ENCODE peak calls at places on chromosomes 13 and 19, in seven cellular contexts. One of them, this sample, is unnamed.

GRCh38 chr19:11551603-11552235 is 7.3 kb downstream of the ELOF1 start:
- DNase-seq in T-helper 1 cell: no peak
- DNase-seq in activated T-helper 9 cell treated with anti-CD3 and anti-CD28 coated beads, Interleukin-2, amount 50 U/mL, for 16 hours: no peak
- DNase-seq in T-helper 9 cell: no peak
- DNase-seq in brain microvascular endothelial cell: no peak
- DNase-seq in hypothalamus: no peak
- DNase-seq in memory B cell: no peak
- DNase-seq in this sample: peak

GRCh38 chr13:97127842-97128241 is 94.3 kb upstream of the MBNL2 start:
- DNase-seq in T-helper 1 cell: no peak
- DNase-seq in activated T-helper 9 cell treated with anti-CD3 and anti-CD28 coated beads, Interleukin-2, amount 50 U/mL, for 16 hours: no peak
- DNase-seq in T-helper 9 cell: no peak
- DNase-seq in brain microvascular endothelial cell: no peak
- DNase-seq in hypothalamus: no peak
- DNase-seq in memory B cell: no peak
- DNase-seq in this sample: no peak

GRCh38 chr19:27758626-27759505 is 1454.1 kb downstream of the UQCRFS1 start:
- DNase-seq in T-helper 1 cell: no peak
- DNase-seq in activated T-helper 9 cell treated with anti-CD3 and anti-CD28 coated beads, Interleukin-2, amount 50 U/mL, for 16 hours: no peak
- DNase-seq in T-helper 9 cell: no peak
- DNase-seq in brain microvascular endothelial cell: no peak
- DNase-seq in hypothalamus: no peak
- DNase-seq in memory B cell: no peak
- DNase-seq in this sample: no peak

GRCh38 chr19:13366529-13367143 is 139.6 kb downstream of the CACNA1A start:
- DNase-seq in T-helper 1 cell: no peak
- DNase-seq in activated T-helper 9 cell treated with anti-CD3 and anti-CD28 coated beads, Interleukin-2, amount 50 U/mL, for 16 hours: no peak
- DNase-seq in T-helper 9 cell: no peak
- DNase-seq in brain microvascular endothelial cell: no peak
- DNase-seq in hypothalamus: no peak
- DNase-seq in memory B cell: no peak
- DNase-seq in this sample: no peak

GRCh38 chr13:105363747-105364177 is 1171.7 kb downstream of the EFNB2 start:
- DNase-seq in T-helper 1 cell: no peak
- DNase-seq in activated T-helper 9 cell treated with anti-CD3 and anti-CD28 coated beads, Interleukin-2, amount 50 U/mL, for 16 hours: no peak
- DNase-seq in T-helper 9 cell: no peak
- DNase-seq in brain microvascular endothelial cell: no peak
- DNase-seq in hypothalamus: no peak
- DNase-seq in memory B cell: no peak
- DNase-seq in this sample: no peak

GRCh38 chr13:76969488-76970365 is 21.4 kb downstream of the ACOD1 start:
- DNase-seq in T-helper 1 cell: no peak
- DNase-seq in activated T-helper 9 cell treated with anti-CD3 and anti-CD28 coated beads, Interleukin-2, amount 50 U/mL, for 16 hours: no peak
- DNase-seq in T-helper 9 cell: no peak
- DNase-seq in brain microvascular endothelial cell: no peak
- DNase-seq in hypothalamus: no peak
- DNase-seq in memory B cell: no peak
- DNase-seq in this sample: no peak

GRCh38 chr19:10419646-10420443 is 493 bp upstream of the PDE4A start:
- DNase-seq in T-helper 1 cell: no peak
- DNase-seq in activated T-helper 9 cell treated with anti-CD3 and anti-CD28 coated beads, Interleukin-2, amount 50 U/mL, for 16 hours: no peak
- DNase-seq in T-helper 9 cell: peak
- DNase-seq in brain microvascular endothelial cell: peak
- DNase-seq in hypothalamus: peak
- DNase-seq in memory B cell: peak
- DNase-seq in this sample: no peak

GRCh38 chr13:112888238-112889111 is 80.5 kb upstream of the MCF2L start:
- DNase-seq in T-helper 1 cell: no peak
- DNase-seq in activated T-helper 9 cell treated with anti-CD3 and anti-CD28 coated beads, Interleukin-2, amount 50 U/mL, for 16 hours: no peak
- DNase-seq in T-helper 9 cell: no peak
- DNase-seq in brain microvascular endothelial cell: no peak
- DNase-seq in hypothalamus: no peak
- DNase-seq in memory B cell: no peak
- DNase-seq in this sample: no peak

GRCh38 chr19:17824339-17824738 is 3.0 kb upstream of the INSL3 start:
- DNase-seq in T-helper 1 cell: no peak
- DNase-seq in activated T-helper 9 cell treated with anti-CD3 and anti-CD28 coated beads, Interleukin-2, amount 50 U/mL, for 16 hours: no peak
- DNase-seq in T-helper 9 cell: no peak
- DNase-seq in brain microvascular endothelial cell: no peak
- DNase-seq in hypothalamus: no peak
- DNase-seq in memory B cell: no peak
- DNase-seq in this sample: no peak

GRCh38 chr19:4508698-4509097 is 9.6 kb downstream of the PLIN4 start:
- DNase-seq in T-helper 1 cell: no peak
- DNase-seq in activated T-helper 9 cell treated with anti-CD3 and anti-CD28 coated beads, Interleukin-2, amount 50 U/mL, for 16 hours: no peak
- DNase-seq in T-helper 9 cell: no peak
- DNase-seq in brain microvascular endothelial cell: no peak
- DNase-seq in hypothalamus: no peak
- DNase-seq in memory B cell: no peak
- DNase-seq in this sample: no peak

GRCh38 chr19:4375620-4376228 is 24.6 kb downstream of the SH3GL1 start:
- DNase-seq in T-helper 1 cell: no peak
- DNase-seq in activated T-helper 9 cell treated with anti-CD3 and anti-CD28 coated beads, Interleukin-2, amount 50 U/mL, for 16 hours: no peak
- DNase-seq in T-helper 9 cell: no peak
- DNase-seq in brain microvascular endothelial cell: peak
- DNase-seq in hypothalamus: peak
- DNase-seq in memory B cell: no peak
- DNase-seq in this sample: no peak

GRCh38 chr19:41699231-41699967 is 9.0 kb upstream of the CEACAM5 start:
- DNase-seq in T-helper 1 cell: no peak
- DNase-seq in activated T-helper 9 cell treated with anti-CD3 and anti-CD28 coated beads, Interleukin-2, amount 50 U/mL, for 16 hours: no peak
- DNase-seq in T-helper 9 cell: no peak
- DNase-seq in brain microvascular endothelial cell: no peak
- DNase-seq in hypothalamus: no peak
- DNase-seq in memory B cell: no peak
- DNase-seq in this sample: no peak

GRCh38 chr19:54707932-54708331 is 16.3 kb upstream of the KIR3DL3 start:
- DNase-seq in T-helper 1 cell: no peak
- DNase-seq in activated T-helper 9 cell treated with anti-CD3 and anti-CD28 coated beads, Interleukin-2, amount 50 U/mL, for 16 hours: no peak
- DNase-seq in T-helper 9 cell: no peak
- DNase-seq in brain microvascular endothelial cell: no peak
- DNase-seq in hypothalamus: no peak
- DNase-seq in memory B cell: no peak
- DNase-seq in this sample: no peak

GRCh38 chr19:46000497-46001246 is 5.4 kb downstream of the CCDC61 start:
- DNase-seq in T-helper 1 cell: peak
- DNase-seq in activated T-helper 9 cell treated with anti-CD3 and anti-CD28 coated beads, Interleukin-2, amount 50 U/mL, for 16 hours: peak
- DNase-seq in T-helper 9 cell: peak
- DNase-seq in brain microvascular endothelial cell: no peak
- DNase-seq in hypothalamus: peak
- DNase-seq in memory B cell: no peak
- DNase-seq in this sample: no peak

GRCh38 chr19:31937983-31938382 is 407.4 kb upstream of the ZNF507 start:
- DNase-seq in T-helper 1 cell: no peak
- DNase-seq in activated T-helper 9 cell treated with anti-CD3 and anti-CD28 coated beads, Interleukin-2, amount 50 U/mL, for 16 hours: no peak
- DNase-seq in T-helper 9 cell: no peak
- DNase-seq in brain microvascular endothelial cell: no peak
- DNase-seq in hypothalamus: no peak
- DNase-seq in memory B cell: no peak
- DNase-seq in this sample: no peak

GRCh38 chr19:50465986-50466771 is 10.1 kb upstream of the EMC10 start:
- DNase-seq in T-helper 1 cell: no peak
- DNase-seq in activated T-helper 9 cell treated with anti-CD3 and anti-CD28 coated beads, Interleukin-2, amount 50 U/mL, for 16 hours: no peak
- DNase-seq in T-helper 9 cell: no peak
- DNase-seq in brain microvascular endothelial cell: no peak
- DNase-seq in hypothalamus: no peak
- DNase-seq in memory B cell: no peak
- DNase-seq in this sample: peak

GRCh38 chr13:41050041-41050440 is 11.3 kb upstream of the WBP4 start:
- DNase-seq in T-helper 1 cell: no peak
- DNase-seq in activated T-helper 9 cell treated with anti-CD3 and anti-CD28 coated beads, Interleukin-2, amount 50 U/mL, for 16 hours: no peak
- DNase-seq in T-helper 9 cell: no peak
- DNase-seq in brain microvascular endothelial cell: no peak
- DNase-seq in hypothalamus: no peak
- DNase-seq in memory B cell: no peak
- DNase-seq in this sample: no peak

GRCh38 chr13:30757026-30757425 is 21.7 kb downstream of the ALOX5AP start:
- DNase-seq in T-helper 1 cell: no peak
- DNase-seq in activated T-helper 9 cell treated with anti-CD3 and anti-CD28 coated beads, Interleukin-2, amount 50 U/mL, for 16 hours: no peak
- DNase-seq in T-helper 9 cell: no peak
- DNase-seq in brain microvascular endothelial cell: no peak
- DNase-seq in hypothalamus: no peak
- DNase-seq in memory B cell: no peak
- DNase-seq in this sample: no peak

GRCh38 chr19:46812898-46813569 is 24.6 kb upstream of the SLC1A5 start:
- DNase-seq in T-helper 1 cell: no peak
- DNase-seq in activated T-helper 9 cell treated with anti-CD3 and anti-CD28 coated beads, Interleukin-2, amount 50 U/mL, for 16 hours: no peak
- DNase-seq in T-helper 9 cell: no peak
- DNase-seq in brain microvascular endothelial cell: no peak
- DNase-seq in hypothalamus: no peak
- DNase-seq in memory B cell: no peak
- DNase-seq in this sample: no peak

GRCh38 chr19:4557186-4557970 is 2.1 kb downstream of the SEMA6B start:
- DNase-seq in T-helper 1 cell: no peak
- DNase-seq in activated T-helper 9 cell treated with anti-CD3 and anti-CD28 coated beads, Interleukin-2, amount 50 U/mL, for 16 hours: no peak
- DNase-seq in T-helper 9 cell: no peak
- DNase-seq in brain microvascular endothelial cell: no peak
- DNase-seq in hypothalamus: no peak
- DNase-seq in memory B cell: no peak
- DNase-seq in this sample: no peak

GRCh38 chr13:95083758-95084157 is 217.5 kb downstream of the ABCC4 start:
- DNase-seq in T-helper 1 cell: no peak
- DNase-seq in activated T-helper 9 cell treated with anti-CD3 and anti-CD28 coated beads, Interleukin-2, amount 50 U/mL, for 16 hours: no peak
- DNase-seq in T-helper 9 cell: no peak
- DNase-seq in brain microvascular endothelial cell: peak
- DNase-seq in hypothalamus: no peak
- DNase-seq in memory B cell: no peak
- DNase-seq in this sample: no peak

GRCh38 chr19:16594131-16594586 is 21.9 kb upstream of the SLC35E1 start:
- DNase-seq in T-helper 1 cell: no peak
- DNase-seq in activated T-helper 9 cell treated with anti-CD3 and anti-CD28 coated beads, Interleukin-2, amount 50 U/mL, for 16 hours: no peak
- DNase-seq in T-helper 9 cell: peak
- DNase-seq in brain microvascular endothelial cell: no peak
- DNase-seq in hypothalamus: no peak
- DNase-seq in memory B cell: peak
- DNase-seq in this sample: no peak

GRCh38 chr19:47741544-47742125 is 3.7 kb upstream of the NOP53 start:
- DNase-seq in T-helper 1 cell: no peak
- DNase-seq in activated T-helper 9 cell treated with anti-CD3 and anti-CD28 coated beads, Interleukin-2, amount 50 U/mL, for 16 hours: no peak
- DNase-seq in T-helper 9 cell: no peak
- DNase-seq in brain microvascular endothelial cell: no peak
- DNase-seq in hypothalamus: no peak
- DNase-seq in memory B cell: no peak
- DNase-seq in this sample: no peak

GRCh38 chr13:25286308-25286968 is 850 bp downstream of the MTMR6 start:
- DNase-seq in T-helper 1 cell: no peak
- DNase-seq in activated T-helper 9 cell treated with anti-CD3 and anti-CD28 coated beads, Interleukin-2, amount 50 U/mL, for 16 hours: no peak
- DNase-seq in T-helper 9 cell: peak
- DNase-seq in brain microvascular endothelial cell: peak
- DNase-seq in hypothalamus: no peak
- DNase-seq in memory B cell: no peak
- DNase-seq in this sample: no peak

GRCh38 chr19:3968556-3969434 is 2.1 kb downstream of the DAPK3 start:
- DNase-seq in T-helper 1 cell: no peak
- DNase-seq in activated T-helper 9 cell treated with anti-CD3 and anti-CD28 coated beads, Interleukin-2, amount 50 U/mL, for 16 hours: no peak
- DNase-seq in T-helper 9 cell: no peak
- DNase-seq in brain microvascular endothelial cell: peak
- DNase-seq in hypothalamus: peak
- DNase-seq in memory B cell: no peak
- DNase-seq in this sample: peak

GRCh38 chr19:13150187-13150918 is at the start of the genes IER2 and STX10:
- DNase-seq in T-helper 1 cell: peak
- DNase-seq in activated T-helper 9 cell treated with anti-CD3 and anti-CD28 coated beads, Interleukin-2, amount 50 U/mL, for 16 hours: peak
- DNase-seq in T-helper 9 cell: peak
- DNase-seq in brain microvascular endothelial cell: peak
- DNase-seq in hypothalamus: peak
- DNase-seq in memory B cell: peak
- DNase-seq in this sample: peak

GRCh38 chr13:109517516-109517915 is 268.9 kb downstream of the IRS2 start:
- DNase-seq in T-helper 1 cell: no peak
- DNase-seq in activated T-helper 9 cell treated with anti-CD3 and anti-CD28 coated beads, Interleukin-2, amount 50 U/mL, for 16 hours: no peak
- DNase-seq in T-helper 9 cell: no peak
- DNase-seq in brain microvascular endothelial cell: no peak
- DNase-seq in hypothalamus: no peak
- DNase-seq in memory B cell: no peak
- DNase-seq in this sample: no peak

GRCh38 chr19:39858541-39858940 is 12.4 kb upstream of the FBL start:
- DNase-seq in T-helper 1 cell: no peak
- DNase-seq in activated T-helper 9 cell treated with anti-CD3 and anti-CD28 coated beads, Interleukin-2, amount 50 U/mL, for 16 hours: no peak
- DNase-seq in T-helper 9 cell: no peak
- DNase-seq in brain microvascular endothelial cell: no peak
- DNase-seq in hypothalamus: peak
- DNase-seq in memory B cell: no peak
- DNase-seq in this sample: no peak

GRCh38 chr13:28324181-28324789 is 170.6 kb downstream of the FLT1 start:
- DNase-seq in T-helper 1 cell: no peak
- DNase-seq in activated T-helper 9 cell treated with anti-CD3 and anti-CD28 coated beads, Interleukin-2, amount 50 U/mL, for 16 hours: peak
- DNase-seq in T-helper 9 cell: peak
- DNase-seq in brain microvascular endothelial cell: peak
- DNase-seq in hypothalamus: no peak
- DNase-seq in memory B cell: peak
- DNase-seq in this sample: peak

GRCh38 chr13:37392389-37392788 is 206.2 kb downstream of the POSTN start:
- DNase-seq in T-helper 1 cell: no peak
- DNase-seq in activated T-helper 9 cell treated with anti-CD3 and anti-CD28 coated beads, Interleukin-2, amount 50 U/mL, for 16 hours: no peak
- DNase-seq in T-helper 9 cell: no peak
- DNase-seq in brain microvascular endothelial cell: no peak
- DNase-seq in hypothalamus: no peak
- DNase-seq in memory B cell: no peak
- DNase-seq in this sample: no peak

GRCh38 chr19:12913871-12914690 is 5.0 kb downstream of the SYCE2 start:
- DNase-seq in T-helper 1 cell: no peak
- DNase-seq in activated T-helper 9 cell treated with anti-CD3 and anti-CD28 coated beads, Interleukin-2, amount 50 U/mL, for 16 hours: no peak
- DNase-seq in T-helper 9 cell: peak
- DNase-seq in brain microvascular endothelial cell: no peak
- DNase-seq in hypothalamus: no peak
- DNase-seq in memory B cell: no peak
- DNase-seq in this sample: peak

GRCh38 chr13:72959643-72960042 is 99.2 kb upstream of the KLF5 start:
- DNase-seq in T-helper 1 cell: no peak
- DNase-seq in activated T-helper 9 cell treated with anti-CD3 and anti-CD28 coated beads, Interleukin-2, amount 50 U/mL, for 16 hours: no peak
- DNase-seq in T-helper 9 cell: no peak
- DNase-seq in brain microvascular endothelial cell: no peak
- DNase-seq in hypothalamus: no peak
- DNase-seq in memory B cell: no peak
- DNase-seq in this sample: no peak

GRCh38 chr13:79662882-79663281 is 181.9 kb downstream of the NDFIP2 start:
- DNase-seq in T-helper 1 cell: no peak
- DNase-seq in activated T-helper 9 cell treated with anti-CD3 and anti-CD28 coated beads, Interleukin-2, amount 50 U/mL, for 16 hours: no peak
- DNase-seq in T-helper 9 cell: no peak
- DNase-seq in brain microvascular endothelial cell: no peak
- DNase-seq in hypothalamus: no peak
- DNase-seq in memory B cell: no peak
- DNase-seq in this sample: peak

GRCh38 chr13:101449971-101450748 is 2.3 kb upstream of the ITGBL1 start:
- DNase-seq in T-helper 1 cell: no peak
- DNase-seq in activated T-helper 9 cell treated with anti-CD3 and anti-CD28 coated beads, Interleukin-2, amount 50 U/mL, for 16 hours: no peak
- DNase-seq in T-helper 9 cell: no peak
- DNase-seq in brain microvascular endothelial cell: peak
- DNase-seq in hypothalamus: no peak
- DNase-seq in memory B cell: no peak
- DNase-seq in this sample: no peak

GRCh38 chr19:56348289-56348877 is 33.7 kb upstream of the ZSCAN5A start:
- DNase-seq in T-helper 1 cell: no peak
- DNase-seq in activated T-helper 9 cell treated with anti-CD3 and anti-CD28 coated beads, Interleukin-2, amount 50 U/mL, for 16 hours: no peak
- DNase-seq in T-helper 9 cell: no peak
- DNase-seq in brain microvascular endothelial cell: peak
- DNase-seq in hypothalamus: no peak
- DNase-seq in memory B cell: no peak
- DNase-seq in this sample: no peak

This sample was measured in gastrocnemius medialis.